ENCODE peak calls at places on chromosomes 11 and 22, in four cellular contexts. U is ecto neural progenitor cell, Y is AG04449, H is cardiac muscle cell. E is an unnamed sample.
A peak's percentile ranks its signal among the peaks of the same experiment; 100 is the strongest.

GRCh38 chr11:60871378-60872061 is 4.2 kb downstream of the ZP1 start:
- DNase-seq in H (peak; percentile 74), Y (no peak), U (no peak), E (no peak)

GRCh38 chr22:50700387-50701075 is 27.9 kb downstream of the SHANK3 start:
- DNase-seq in H (no peak), U (no peak), Y (no peak), E (no peak)

GRCh38 chr22:49261616-49262015 is 566.1 kb downstream of the BRD1 start:
- DNase-seq in Y (no peak), U (no peak), H (no peak), E (no peak)

GRCh38 chr11:117826360-117826635 is 1.8 kb upstream of the FXYD2 start:
- DNase-seq in U (no peak), H (no peak), Y (no peak), E (no peak)

GRCh38 chr11:118306556-118306955 is 2.0 kb downstream of the CD3E start:
- DNase-seq in U (no peak), H (peak; percentile 1), Y (no peak), E (no peak)

GRCh38 chr22:19749876-19750275 is 10.7 kb upstream of the TBX1 start:
- DNase-seq in H (no peak), Y (no peak), U (no peak), E (no peak)

GRCh38 chr22:46933526-46933925 is 171.1 kb downstream of the TBC1D22A start:
- DNase-seq in Y (no peak), U (no peak), H (no peak), E (no peak)

GRCh38 chr11:12248330-12248729 is 129.0 kb upstream of the PARVA start:
- DNase-seq in Y (no peak), H (peak; percentile 76), U (no peak), E (no peak)

E was measured in HEK293T.